ENCODE peak calls at places on chromosomes 3 and 15, in six cellular contexts. One of them, this sample, is unnamed.

GRCh38 chr3:191813245-191813644 is 352.3 kb downstream of the PYDC2 start:
- DNase-seq in ovary: no peak
- DNase-seq in stimulated activated CD4-positive, alpha-beta T cell treated with anti-CD3 and anti-CD28 coated beads, Interleukin-2, amount 100 ng/mL, for 48 hours: no peak
- DNase-seq in cardiac muscle cell: no peak
- DNase-seq in HTR-8/SVneo: no peak
- DNase-seq in EL: no peak
- DNase-seq in this sample: no peak

GRCh38 chr3:159082514-159082913 is 280.7 kb downstream of the MFSD1 start:
- DNase-seq in ovary: no peak
- DNase-seq in stimulated activated CD4-positive, alpha-beta T cell treated with anti-CD3 and anti-CD28 coated beads, Interleukin-2, amount 100 ng/mL, for 48 hours: no peak
- DNase-seq in cardiac muscle cell: no peak
- DNase-seq in HTR-8/SVneo: peak
- DNase-seq in EL: peak
- DNase-seq in this sample: no peak

GRCh38 chr3:107367353-107367752 is 9.9 kb upstream of the CCDC54 start:
- DNase-seq in ovary: peak
- DNase-seq in stimulated activated CD4-positive, alpha-beta T cell treated with anti-CD3 and anti-CD28 coated beads, Interleukin-2, amount 100 ng/mL, for 48 hours: no peak
- DNase-seq in cardiac muscle cell: no peak
- DNase-seq in HTR-8/SVneo: peak
- DNase-seq in EL: peak
- DNase-seq in this sample: no peak

GRCh38 chr15:77819271-77819806 is 186.6 kb upstream of the LINGO1 start:
- DNase-seq in ovary: no peak
- DNase-seq in stimulated activated CD4-positive, alpha-beta T cell treated with anti-CD3 and anti-CD28 coated beads, Interleukin-2, amount 100 ng/mL, for 48 hours: no peak
- DNase-seq in cardiac muscle cell: peak
- DNase-seq in HTR-8/SVneo: no peak
- DNase-seq in EL: no peak
- DNase-seq in this sample: no peak

GRCh38 chr3:150292891-150293290 is 115.2 kb upstream of the TSC22D2 start:
- DNase-seq in ovary: no peak
- DNase-seq in stimulated activated CD4-positive, alpha-beta T cell treated with anti-CD3 and anti-CD28 coated beads, Interleukin-2, amount 100 ng/mL, for 48 hours: no peak
- DNase-seq in cardiac muscle cell: no peak
- DNase-seq in HTR-8/SVneo: no peak
- DNase-seq in EL: peak
- DNase-seq in this sample: no peak

GRCh38 chr3:42505203-42505848 is 2.9 kb downstream of the VIPR1 start:
- DNase-seq in ovary: no peak
- DNase-seq in stimulated activated CD4-positive, alpha-beta T cell treated with anti-CD3 and anti-CD28 coated beads, Interleukin-2, amount 100 ng/mL, for 48 hours: no peak
- DNase-seq in cardiac muscle cell: no peak
- DNase-seq in HTR-8/SVneo: no peak
- DNase-seq in EL: no peak
- DNase-seq in this sample: no peak

GRCh38 chr15:80823995-80824394 is 44.8 kb downstream of the CEMIP start:
- DNase-seq in ovary: no peak
- DNase-seq in stimulated activated CD4-positive, alpha-beta T cell treated with anti-CD3 and anti-CD28 coated beads, Interleukin-2, amount 100 ng/mL, for 48 hours: no peak
- DNase-seq in cardiac muscle cell: no peak
- DNase-seq in HTR-8/SVneo: no peak
- DNase-seq in EL: no peak
- DNase-seq in this sample: no peak

GRCh38 chr15:80500021-80500420 is 95.8 kb downstream of the ARNT2 start:
- DNase-seq in ovary: no peak
- DNase-seq in stimulated activated CD4-positive, alpha-beta T cell treated with anti-CD3 and anti-CD28 coated beads, Interleukin-2, amount 100 ng/mL, for 48 hours: no peak
- DNase-seq in cardiac muscle cell: no peak
- DNase-seq in HTR-8/SVneo: no peak
- DNase-seq in EL: no peak
- DNase-seq in this sample: no peak

GRCh38 chr15:78679089-78679511 is 38.1 kb upstream of the CHRNB4 start:
- DNase-seq in ovary: no peak
- DNase-seq in stimulated activated CD4-positive, alpha-beta T cell treated with anti-CD3 and anti-CD28 coated beads, Interleukin-2, amount 100 ng/mL, for 48 hours: no peak
- DNase-seq in cardiac muscle cell: no peak
- DNase-seq in HTR-8/SVneo: no peak
- DNase-seq in EL: no peak
- DNase-seq in this sample: no peak

GRCh38 chr3:169822091-169822490 is 9.4 kb upstream of the LRRC34 start:
- DNase-seq in ovary: no peak
- DNase-seq in stimulated activated CD4-positive, alpha-beta T cell treated with anti-CD3 and anti-CD28 coated beads, Interleukin-2, amount 100 ng/mL, for 48 hours: no peak
- DNase-seq in cardiac muscle cell: no peak
- DNase-seq in HTR-8/SVneo: no peak
- DNase-seq in EL: no peak
- DNase-seq in this sample: no peak

This sample was measured in GM18507.